ENCODE peak calls at places on chromosome 9, in four cellular contexts. V, R, Y and J are unnamed samples. For H3K36me3 and H3K27me3, the result is how much of the 10 kb centered on the place peaks cover.

GRCh38 chr9:126055386-126055785 is 271.2 kb upstream of the MVB12B start:
- DNase-seq in V (no peak), R (no peak), Y (no peak), J (no peak)

GRCh38 chr9:1057910-1058309 is 7.8 kb downstream of the DMRT2 start:
- DNase-seq in V (no peak), R (no peak), Y (no peak), J (no peak)

GRCh38 chr9:111056554-111056953 is 18.3 kb upstream of the LPAR1 start:
- DNase-seq in V (peak), R (no peak), Y (no peak), J (peak)

GRCh38 chr9:87498046-87498815 is 564 bp downstream of the DAPK1 start:
- DNase-seq in V (peak), R (peak), Y (peak), J (no peak)

GRCh38 chr9:3828495-3828894 is 302.7 kb upstream of the RFX3 start:
- DNase-seq in V (peak), R (no peak), Y (no peak), J (no peak)

GRCh38 chr9:136093995-136094881 is 851 bp downstream of the NACC2 start:
- DNase-seq in V (peak), R (peak), Y (peak), J (no peak)

GRCh38 chr9:131769361-131769760 is 29.5 kb upstream of the RAPGEF1 start:
- DNase-seq in V (peak), R (no peak), Y (no peak), J (no peak)

GRCh38 chr9:28960602-28961001 is 1387.3 kb upstream of the C9orf72 start:
- DNase-seq in V (no peak), R (no peak), Y (no peak), J (no peak)

GRCh38 chr9:87445646-87446045 is 52.0 kb upstream of the DAPK1 start:
- DNase-seq in V (peak), R (peak), Y (no peak), J (no peak)

GRCh38 chr9:136762915-136763648 is 1.2 kb downstream of the LCN15 start:
- DNase-seq in V (peak), R (peak), Y (peak), J (no peak)

GRCh38 chr9:136152543-136152866 is 33.8 kb upstream of the TMEM250 start:
- DNase-seq in V (no peak), R (no peak), Y (no peak), J (no peak)

GRCh38 chr9:120521101-120521500 is 58.9 kb downstream of the CDK5RAP2 start:
- DNase-seq in V (no peak), R (no peak), Y (no peak), J (no peak)
- H3K36me3 ChIP-seq in V (under half), R (under half), Y (half or more), J (under half)

DNA sequence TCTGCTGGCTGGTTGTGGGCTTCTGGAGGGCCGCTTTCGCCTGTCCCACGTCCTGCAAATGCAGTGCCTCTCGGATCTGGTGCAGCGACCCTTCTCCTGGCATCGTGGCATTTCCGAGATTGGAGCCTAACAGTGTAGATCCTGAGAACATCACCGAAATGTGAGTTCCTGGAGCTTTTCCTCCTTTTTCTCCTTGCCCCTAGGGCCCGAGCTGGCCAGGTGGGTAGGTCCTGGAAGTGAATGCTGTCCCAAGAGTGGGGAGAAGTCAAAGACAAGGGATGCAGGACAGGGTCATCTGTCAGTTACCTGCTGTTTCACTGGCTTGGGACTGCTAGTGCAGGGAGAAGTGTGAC is 1.2 kb downstream of the NTRK2 start:
- DNase-seq in V (no peak), R (no peak), Y (no peak), J (no peak)
- H3K4me3 ChIP-seq in V (peak), R (no peak), Y (peak), J (no peak)

DNA sequence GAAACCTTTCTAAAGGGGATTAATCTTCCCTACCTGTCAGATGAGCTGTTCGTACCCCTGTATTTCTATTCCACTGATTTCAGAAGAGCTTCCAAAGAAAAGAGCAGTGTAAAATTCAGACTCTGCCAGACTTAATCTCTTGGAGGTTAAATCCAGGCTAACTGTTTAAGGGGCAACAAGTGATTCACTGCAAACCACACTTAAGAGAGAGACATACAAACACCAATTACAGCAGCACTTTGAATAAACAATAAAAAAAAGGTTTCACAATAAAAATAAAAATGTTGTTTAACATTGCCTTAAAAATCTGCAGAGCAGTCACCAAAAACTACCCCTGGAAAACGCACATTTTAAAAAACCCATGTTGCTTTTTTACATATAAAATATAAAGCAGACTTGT is 3.2 kb downstream of the ROR2 start:
- DNase-seq in V (no peak), R (no peak), Y (no peak), J (no peak)
- H3K27me3 ChIP-seq in V (under half), R (under half), Y (under half), J (under half)

GRCh38 chr9:6489099-6489498 is 76.1 kb downstream of the UHRF2 start:
- DNase-seq in V (no peak), R (no peak), Y (no peak), J (no peak)

GRCh38 chr9:6490863-6491262 is 77.9 kb downstream of the UHRF2 start:
- DNase-seq in V (no peak), R (no peak), Y (no peak), J (no peak)

GRCh38 chr9:6484210-6484609 is 71.2 kb downstream of the UHRF2 start:
- DNase-seq in V (no peak), R (no peak), Y (no peak), J (no peak)

GRCh38 chr9:6488395-6488794 is 75.4 kb downstream of the UHRF2 start:
- DNase-seq in V (no peak), R (no peak), Y (no peak), J (no peak)
- H3K36me3 ChIP-seq in V (half or more), R (under half), Y (half or more), J (under half)

DNA sequence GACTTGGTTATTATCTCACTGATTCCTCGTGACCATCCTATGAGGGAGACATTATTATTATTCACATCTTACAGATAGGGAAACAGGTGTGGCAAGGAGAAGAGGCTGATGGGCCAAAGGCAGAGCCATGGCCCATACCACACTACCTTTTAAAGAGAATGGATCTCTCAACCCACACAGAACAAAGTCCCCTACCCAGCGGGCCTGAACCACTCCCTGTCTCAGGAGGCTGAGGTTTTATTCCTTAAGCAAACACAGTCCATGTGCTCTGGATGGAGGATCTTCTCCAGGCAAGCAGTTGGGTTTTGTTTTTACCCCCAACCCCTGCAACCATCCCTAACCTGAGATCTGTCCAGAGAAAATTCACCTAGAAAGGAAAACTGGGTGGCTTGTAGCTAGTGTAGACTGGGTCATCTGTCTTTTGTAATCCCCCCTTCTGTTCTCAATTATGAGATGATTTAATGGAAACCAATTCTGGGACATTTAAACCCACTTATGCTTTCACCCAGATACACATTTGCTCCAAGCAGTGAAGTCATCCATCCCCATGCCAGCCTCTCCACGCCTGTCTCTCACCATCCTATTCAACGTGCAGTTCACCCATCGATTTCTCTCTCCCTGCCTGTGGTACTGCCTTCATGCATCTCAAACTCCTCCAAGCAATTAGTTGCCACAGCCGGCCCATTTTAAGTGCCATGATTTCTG is 2.0 kb downstream of the PHF19 start:
- DNase-seq in V (peak), R (no peak), Y (no peak), J (no peak)
- H3K4me3 ChIP-seq in V (no peak), R (no peak), Y (peak), J (no peak)